ENCODE peak calls at places on chromosomes 12 and 14, in four cellular contexts. T is CD4-positive, alpha-beta T cell; K is HFF-Myc; I is uterus. H is an unnamed sample.

GRCh38 chr12:196436-196835 is 17.5 kb downstream of the SLC6A12 start:
- DNase-seq in T (no peak), K (no peak), I (no peak), H (no peak)

GRCh38 chr12:54349658-54350057 is 14.6 kb downstream of the GPR84 start:
- DNase-seq in T (no peak), K (no peak), I (no peak), H (no peak)

GRCh38 chr12:39752482-39753147 is 133.0 kb upstream of the ABCD2 start:
- DNase-seq in T (no peak), K (no peak), I (no peak), H (no peak)

GRCh38 chr14:67373347-67373746 is 13.2 kb downstream of the EIF2S1 start:
- DNase-seq in T (no peak), K (no peak), I (no peak), H (no peak)

GRCh38 chr12:53051881-53052412 is 2.1 kb downstream of the TNS2 start:
- DNase-seq in T (no peak), K (no peak), I (no peak), H (peak)

GRCh38 chr12:64825143-64826011 is 930 bp downstream of the TBC1D30 start:
- DNase-seq in T (no peak), K (no peak), I (no peak), H (no peak)

GRCh38 chr12:28710882-28711281 is 438.2 kb upstream of the FAR2 start:
- DNase-seq in T (no peak), K (peak), I (no peak), H (no peak)

GRCh38 chr14:20683125-20683895 is 1.1 kb upstream of the RNASE4 start:
- DNase-seq in T (peak), K (peak), I (peak), H (peak)

GRCh38 chr12:117098361-117099217 is 627 bp downstream of the TESC start:
- DNase-seq in T (no peak), K (no peak), I (no peak), H (no peak)

GRCh38 chr14:33386771-33387170 is 448.1 kb downstream of the NPAS3 start:
- DNase-seq in T (no peak), K (no peak), I (no peak), H (no peak)

GRCh38 chr14:24165785-24166184 is 4.7 kb downstream of the IRF9 start:
- DNase-seq in T (no peak), K (no peak), I (no peak), H (no peak)

GRCh38 chr12:67671892-67672291 is 23.3 kb downstream of the DYRK2 start:
- DNase-seq in T (no peak), K (no peak), I (no peak), H (no peak)

GRCh38 chr12:56224954-56225353 is 812 bp downstream of the NABP2 start:
- DNase-seq in T (no peak), K (no peak), I (no peak), H (no peak)

GRCh38 chr12:46442239-46442638 is 69.7 kb upstream of the SLC38A2 start:
- DNase-seq in T (no peak), K (no peak), I (no peak), H (no peak)

GRCh38 chr14:99425272-99425681 is 55.4 kb downstream of the SETD3 start:
- DNase-seq in T (no peak), K (no peak), I (no peak), H (peak)

GRCh38 chr12:32454075-32454474 is 54.7 kb downstream of the FGD4 start:
- DNase-seq in T (no peak), K (no peak), I (no peak), H (no peak)

GRCh38 chr12:12486661-12487240 is 75.9 kb downstream of the DUSP16 start:
- DNase-seq in T (no peak), K (no peak), I (no peak), H (no peak)

GRCh38 chr14:51744372-51745150 is 92.9 kb downstream of the FRMD6 start:
- DNase-seq in T (no peak), K (no peak), I (no peak), H (no peak)

DNA sequence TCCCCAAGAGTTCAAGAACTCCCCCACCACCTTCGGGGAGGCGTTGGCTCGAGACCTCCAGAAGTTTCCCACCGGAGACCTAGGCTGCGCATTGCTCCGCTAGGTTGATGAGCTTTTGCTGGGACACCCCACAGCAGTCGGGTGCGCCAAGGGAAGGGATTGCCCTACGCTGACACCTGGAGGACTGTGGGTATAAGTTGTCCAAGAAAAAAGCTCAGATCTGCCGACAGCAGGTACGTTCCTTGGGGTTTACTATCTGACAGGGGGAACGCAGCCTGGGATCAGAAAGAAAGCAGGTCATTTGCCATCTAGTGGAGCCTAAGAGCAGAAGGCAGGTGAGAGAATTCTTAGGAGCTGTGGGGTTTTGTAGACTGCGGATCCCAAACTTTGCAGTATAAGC is 98.8 kb downstream of the FRMD6 start:
- DNase-seq in T (no peak), K (no peak), I (no peak), H (no peak)
- TF ChIP-seq CTCF in T (no peak), K (peak), I (no peak), H (no peak)

GRCh38 chr14:93161411-93161940 is 23.2 kb downstream of the MOAP1 start:
- DNase-seq in T (no peak), K (no peak), I (no peak), H (no peak)

GRCh38 chr14:93160353-93160801 is 24.3 kb downstream of the MOAP1 start:
- DNase-seq in T (no peak), K (no peak), I (no peak), H (no peak)

DNA sequence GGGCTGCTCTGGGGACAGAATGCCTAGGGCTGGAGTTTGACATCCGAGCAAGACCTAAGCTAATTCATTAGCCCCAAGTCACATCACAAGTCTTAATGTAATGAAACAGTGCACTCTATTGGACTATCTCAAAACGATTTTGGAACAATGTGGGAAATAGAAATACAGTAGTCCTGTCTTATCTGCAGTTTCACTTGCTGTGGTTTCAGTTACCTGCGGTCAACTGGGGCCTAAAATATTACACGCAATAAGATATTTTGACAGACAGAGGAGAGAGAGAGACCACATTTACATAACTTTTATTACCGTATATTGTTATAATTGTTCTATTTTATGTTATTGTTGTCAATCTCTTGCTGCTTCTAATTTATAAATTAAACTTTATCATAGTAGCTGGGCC is 21.1 kb downstream of the MOAP1 start:
- DNase-seq in T (no peak), K (no peak), I (no peak), H (no peak)
- TF ChIP-seq CTCF in T (no peak), K (no peak), I (no peak), H (no peak)

GRCh38 chr14:25833341-25834121 is 764.3 kb downstream of the NOVA1 start:
- DNase-seq in T (no peak), K (no peak), I (peak), H (no peak)
- TF ChIP-seq CTCF in T (no peak), K (peak), I (peak), H (no peak)

GRCh38 chr12:106032141-106032925 is 106.4 kb downstream of the NUAK1 start:
- DNase-seq in T (no peak), K (no peak), I (no peak), H (no peak)
- TF ChIP-seq CTCF in T (no peak), K (no peak), I (no peak), H (no peak)

DNA sequence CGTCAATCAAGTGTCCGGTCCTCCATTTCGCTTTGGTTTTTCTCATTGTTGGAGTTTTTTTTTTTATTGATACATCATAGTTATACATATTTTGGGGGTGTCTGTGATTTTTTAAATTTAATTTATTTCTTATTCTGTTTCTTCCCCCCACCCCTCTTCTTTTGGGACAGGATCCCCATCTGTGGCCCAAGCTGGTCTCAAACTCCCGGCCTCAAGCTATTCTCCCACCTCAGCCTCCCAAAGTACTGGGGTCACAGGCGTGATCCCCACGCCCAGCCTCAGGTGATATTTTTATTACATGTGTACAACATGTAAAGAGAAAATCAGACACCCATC is 51.3 kb upstream of the ZFP36L1 start:
- DNase-seq in T (no peak), K (no peak), I (no peak), H (peak)
- TF ChIP-seq CTCF in T (peak), K (no peak), I (no peak), H (no peak)

DNA sequence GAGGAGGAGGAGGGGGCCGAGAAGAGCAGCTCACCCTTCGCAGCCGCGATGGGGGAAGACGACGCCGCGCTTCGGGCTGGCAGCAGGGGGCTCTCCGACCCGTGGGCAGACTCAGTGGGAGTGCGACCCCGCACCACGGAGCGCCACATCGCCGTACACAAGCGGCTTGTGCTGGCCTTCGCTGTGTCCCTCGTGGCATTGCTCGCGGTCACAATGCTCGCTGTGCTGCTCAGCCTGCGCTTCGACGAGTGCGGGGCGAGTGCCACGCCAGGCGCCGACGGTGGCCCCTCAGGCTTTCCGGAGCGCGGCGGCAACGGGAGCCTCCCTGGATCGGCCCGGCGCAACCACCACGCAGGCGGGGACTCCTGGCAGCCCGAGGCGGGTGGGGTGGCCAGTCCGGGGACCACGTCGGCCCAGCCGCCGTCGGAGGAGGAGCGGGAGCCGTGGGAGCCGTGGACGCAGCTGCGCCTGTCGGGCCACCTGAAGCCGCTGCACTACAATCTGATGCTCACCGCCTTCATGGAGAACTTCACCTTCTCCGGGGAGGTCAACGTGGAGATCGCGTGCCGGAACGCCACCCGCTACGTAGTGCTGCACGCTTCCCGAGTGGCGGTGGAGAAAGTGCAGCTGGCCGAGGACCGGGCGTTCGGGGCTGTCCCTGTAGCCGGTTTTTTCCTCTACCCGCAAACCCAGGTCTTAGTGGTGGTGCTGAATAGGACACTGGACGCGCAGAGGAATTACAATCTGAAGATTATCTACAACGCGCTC is 745 bp downstream of the TRHDE start:
- DNase-seq in T (no peak), K (no peak), I (peak), H (no peak)
- TF ChIP-seq CTCF in T (no peak), K (no peak), I (no peak), H (no peak)

GRCh38 chr12:132176920-132177551 is 32.8 kb downstream of the NOC4L start:
- DNase-seq in T (no peak), K (no peak), I (no peak), H (no peak)

GRCh38 chr12:132174703-132175490 is 30.6 kb downstream of the NOC4L start:
- DNase-seq in T (no peak), K (no peak), I (no peak), H (no peak)

GRCh38 chr12:132174015-132174660 is 29.9 kb downstream of the NOC4L start:
- DNase-seq in T (no peak), K (no peak), I (no peak), H (no peak)

GRCh38 chr12:132176358-132176919 is 32.2 kb downstream of the NOC4L start:
- DNase-seq in T (no peak), K (no peak), I (no peak), H (no peak)

DNA sequence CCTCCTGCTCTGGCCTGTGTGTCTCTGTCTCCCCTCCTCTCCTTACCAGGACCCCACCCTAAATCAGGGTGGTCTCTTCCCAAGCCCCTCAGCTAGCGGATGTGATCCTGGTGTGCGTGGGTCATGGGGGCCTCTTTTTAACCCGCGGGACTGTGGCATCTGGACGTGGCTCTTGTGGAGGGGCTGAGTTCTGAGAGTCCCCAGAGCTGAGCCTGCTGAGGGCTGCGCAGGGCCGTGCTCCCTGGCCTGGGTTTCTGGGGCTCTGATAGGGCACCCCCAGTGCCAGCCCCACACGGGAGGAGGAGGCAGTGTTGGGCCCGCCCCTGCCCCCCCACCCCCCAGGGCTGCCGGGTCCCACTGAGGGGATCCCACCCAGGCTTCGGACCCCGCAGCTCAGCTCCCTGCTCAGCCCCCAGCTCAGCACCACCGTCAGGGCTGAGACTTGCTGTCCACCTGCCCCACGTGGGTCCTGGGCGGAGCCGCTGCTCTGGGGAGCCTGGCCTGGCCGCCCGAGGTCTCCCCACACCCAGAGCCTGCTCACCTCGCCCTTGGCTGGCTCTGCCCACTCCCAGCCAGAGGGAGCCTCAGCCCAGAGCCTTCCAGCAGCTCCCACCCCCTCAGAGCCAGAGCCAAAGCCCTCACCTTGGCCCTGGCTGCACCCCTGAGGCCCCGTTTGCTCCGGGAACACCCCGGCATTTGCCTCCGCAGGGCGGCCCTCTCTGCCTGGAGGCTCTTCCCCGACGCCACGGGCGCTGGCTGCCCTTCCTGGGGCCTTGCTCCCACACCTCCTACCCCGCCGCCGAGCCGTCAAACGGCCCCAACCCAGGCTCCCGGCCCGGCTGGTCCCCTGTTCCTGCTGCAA is 31.5 kb downstream of the NOC4L start:
- DNase-seq in T (no peak), K (no peak), I (no peak), H (no peak)
- TF ChIP-seq CTCF in T (no peak), K (no peak), I (no peak), H (no peak)